ENCODE peak calls at places on chromosomes 13 and 19, in nine cellular contexts. One of them, this sample, is unnamed.

GRCh38 chr13:47846886-47847285 is 154.2 kb downstream of the SUCLA2 start:
- DNase-seq in GM03348: no peak
- DNase-seq in activated naive CD4-positive, alpha-beta T cell treated with Interleukin-2 at 50 U/mL for 16 hours: no peak
- DNase-seq in stromal cell of bone marrow: no peak
- DNase-seq in HFFc6: no peak
- DNase-seq in EL: peak
- DNase-seq in stimulated activated CD8-positive, alpha-beta memory T cell treated with anti-CD3 and anti-CD28 coated beads, Interleukin-15, amount 100 ng/mL, for 4 hours: no peak
- DNase-seq in effector memory CD4-positive, alpha-beta T cell: no peak
- DNase-seq in omental fat pad: no peak
- DNase-seq in this sample: no peak

GRCh38 chr19:50432221-50432626 is 468 bp upstream of the MYBPC2 start:
- DNase-seq in GM03348: peak
- DNase-seq in activated naive CD4-positive, alpha-beta T cell treated with Interleukin-2 at 50 U/mL for 16 hours: no peak
- DNase-seq in stromal cell of bone marrow: no peak
- DNase-seq in HFFc6: no peak
- DNase-seq in EL: no peak
- DNase-seq in stimulated activated CD8-positive, alpha-beta memory T cell treated with anti-CD3 and anti-CD28 coated beads, Interleukin-15, amount 100 ng/mL, for 4 hours: no peak
- DNase-seq in effector memory CD4-positive, alpha-beta T cell: no peak
- DNase-seq in omental fat pad: no peak
- DNase-seq in this sample: no peak

GRCh38 chr13:104015646-104016396 is 949.6 kb upstream of the SLC10A2 start:
- DNase-seq in GM03348: no peak
- DNase-seq in activated naive CD4-positive, alpha-beta T cell treated with Interleukin-2 at 50 U/mL for 16 hours: no peak
- DNase-seq in stromal cell of bone marrow: peak
- DNase-seq in HFFc6: no peak
- DNase-seq in EL: no peak
- DNase-seq in stimulated activated CD8-positive, alpha-beta memory T cell treated with anti-CD3 and anti-CD28 coated beads, Interleukin-15, amount 100 ng/mL, for 4 hours: no peak
- DNase-seq in effector memory CD4-positive, alpha-beta T cell: no peak
- DNase-seq in omental fat pad: no peak
- DNase-seq in this sample: no peak

GRCh38 chr13:87671824-87672603 is 843 bp downstream of the SLITRK5 start:
- DNase-seq in GM03348: no peak
- DNase-seq in activated naive CD4-positive, alpha-beta T cell treated with Interleukin-2 at 50 U/mL for 16 hours: no peak
- DNase-seq in stromal cell of bone marrow: no peak
- DNase-seq in HFFc6: no peak
- DNase-seq in EL: no peak
- DNase-seq in stimulated activated CD8-positive, alpha-beta memory T cell treated with anti-CD3 and anti-CD28 coated beads, Interleukin-15, amount 100 ng/mL, for 4 hours: no peak
- DNase-seq in effector memory CD4-positive, alpha-beta T cell: no peak
- DNase-seq in omental fat pad: no peak
- DNase-seq in this sample: peak

GRCh38 chr19:14475251-14476073 is at the start of gene PTGER1:
- DNase-seq in GM03348: peak
- DNase-seq in activated naive CD4-positive, alpha-beta T cell treated with Interleukin-2 at 50 U/mL for 16 hours: peak
- DNase-seq in stromal cell of bone marrow: no peak
- DNase-seq in HFFc6: no peak
- DNase-seq in EL: peak
- DNase-seq in stimulated activated CD8-positive, alpha-beta memory T cell treated with anti-CD3 and anti-CD28 coated beads, Interleukin-15, amount 100 ng/mL, for 4 hours: no peak
- DNase-seq in effector memory CD4-positive, alpha-beta T cell: no peak
- DNase-seq in omental fat pad: no peak
- DNase-seq in this sample: no peak

GRCh38 chr13:49371943-49372636 is 71.8 kb downstream of the CAB39L start:
- DNase-seq in GM03348: no peak
- DNase-seq in activated naive CD4-positive, alpha-beta T cell treated with Interleukin-2 at 50 U/mL for 16 hours: no peak
- DNase-seq in stromal cell of bone marrow: no peak
- DNase-seq in HFFc6: no peak
- DNase-seq in EL: no peak
- DNase-seq in stimulated activated CD8-positive, alpha-beta memory T cell treated with anti-CD3 and anti-CD28 coated beads, Interleukin-15, amount 100 ng/mL, for 4 hours: no peak
- DNase-seq in effector memory CD4-positive, alpha-beta T cell: no peak
- DNase-seq in omental fat pad: no peak
- DNase-seq in this sample: no peak

GRCh38 chr19:16061943-16062342 is 14.4 kb upstream of the TPM4 start:
- DNase-seq in GM03348: no peak
- DNase-seq in activated naive CD4-positive, alpha-beta T cell treated with Interleukin-2 at 50 U/mL for 16 hours: no peak
- DNase-seq in stromal cell of bone marrow: no peak
- DNase-seq in HFFc6: no peak
- DNase-seq in EL: no peak
- DNase-seq in stimulated activated CD8-positive, alpha-beta memory T cell treated with anti-CD3 and anti-CD28 coated beads, Interleukin-15, amount 100 ng/mL, for 4 hours: no peak
- DNase-seq in effector memory CD4-positive, alpha-beta T cell: no peak
- DNase-seq in omental fat pad: no peak
- DNase-seq in this sample: no peak

GRCh38 chr13:106810069-106810468 is 242.1 kb upstream of the ARGLU1 start:
- DNase-seq in GM03348: no peak
- DNase-seq in activated naive CD4-positive, alpha-beta T cell treated with Interleukin-2 at 50 U/mL for 16 hours: no peak
- DNase-seq in stromal cell of bone marrow: no peak
- DNase-seq in HFFc6: no peak
- DNase-seq in EL: no peak
- DNase-seq in stimulated activated CD8-positive, alpha-beta memory T cell treated with anti-CD3 and anti-CD28 coated beads, Interleukin-15, amount 100 ng/mL, for 4 hours: no peak
- DNase-seq in effector memory CD4-positive, alpha-beta T cell: no peak
- DNase-seq in omental fat pad: no peak
- DNase-seq in this sample: no peak

GRCh38 chr13:28657784-28658538 is 969 bp upstream of the POMP start:
- DNase-seq in GM03348: peak
- DNase-seq in activated naive CD4-positive, alpha-beta T cell treated with Interleukin-2 at 50 U/mL for 16 hours: no peak
- DNase-seq in stromal cell of bone marrow: no peak
- DNase-seq in HFFc6: peak
- DNase-seq in EL: peak
- DNase-seq in stimulated activated CD8-positive, alpha-beta memory T cell treated with anti-CD3 and anti-CD28 coated beads, Interleukin-15, amount 100 ng/mL, for 4 hours: no peak
- DNase-seq in effector memory CD4-positive, alpha-beta T cell: no peak
- DNase-seq in omental fat pad: no peak
- DNase-seq in this sample: no peak

GRCh38 chr13:102399791-102400618 is 1.8 kb downstream of the FGF14 start:
- DNase-seq in GM03348: peak
- DNase-seq in activated naive CD4-positive, alpha-beta T cell treated with Interleukin-2 at 50 U/mL for 16 hours: peak
- DNase-seq in stromal cell of bone marrow: no peak
- DNase-seq in HFFc6: no peak
- DNase-seq in EL: no peak
- DNase-seq in stimulated activated CD8-positive, alpha-beta memory T cell treated with anti-CD3 and anti-CD28 coated beads, Interleukin-15, amount 100 ng/mL, for 4 hours: no peak
- DNase-seq in effector memory CD4-positive, alpha-beta T cell: no peak
- DNase-seq in omental fat pad: no peak
- DNase-seq in this sample: peak

GRCh38 chr19:49849433-49850220 is 1.3 kb upstream of the PTOV1 start:
- DNase-seq in GM03348: no peak
- DNase-seq in activated naive CD4-positive, alpha-beta T cell treated with Interleukin-2 at 50 U/mL for 16 hours: no peak
- DNase-seq in stromal cell of bone marrow: no peak
- DNase-seq in HFFc6: no peak
- DNase-seq in EL: no peak
- DNase-seq in stimulated activated CD8-positive, alpha-beta memory T cell treated with anti-CD3 and anti-CD28 coated beads, Interleukin-15, amount 100 ng/mL, for 4 hours: no peak
- DNase-seq in effector memory CD4-positive, alpha-beta T cell: no peak
- DNase-seq in omental fat pad: no peak
- DNase-seq in this sample: no peak

GRCh38 chr19:4830768-4831265 is 695 bp downstream of the TICAM1 start:
- DNase-seq in GM03348: no peak
- DNase-seq in activated naive CD4-positive, alpha-beta T cell treated with Interleukin-2 at 50 U/mL for 16 hours: no peak
- DNase-seq in stromal cell of bone marrow: no peak
- DNase-seq in HFFc6: no peak
- DNase-seq in EL: no peak
- DNase-seq in stimulated activated CD8-positive, alpha-beta memory T cell treated with anti-CD3 and anti-CD28 coated beads, Interleukin-15, amount 100 ng/mL, for 4 hours: no peak
- DNase-seq in effector memory CD4-positive, alpha-beta T cell: no peak
- DNase-seq in omental fat pad: no peak
- DNase-seq in this sample: no peak

GRCh38 chr19:5631511-5632240 is 8.8 kb downstream of the SAFB start:
- DNase-seq in GM03348: peak
- DNase-seq in activated naive CD4-positive, alpha-beta T cell treated with Interleukin-2 at 50 U/mL for 16 hours: no peak
- DNase-seq in stromal cell of bone marrow: no peak
- DNase-seq in HFFc6: no peak
- DNase-seq in EL: no peak
- DNase-seq in stimulated activated CD8-positive, alpha-beta memory T cell treated with anti-CD3 and anti-CD28 coated beads, Interleukin-15, amount 100 ng/mL, for 4 hours: no peak
- DNase-seq in effector memory CD4-positive, alpha-beta T cell: no peak
- DNase-seq in omental fat pad: no peak
- DNase-seq in this sample: no peak

GRCh38 chr19:30696514-30696913 is 324.3 kb downstream of the ZNF536 start:
- DNase-seq in GM03348: no peak
- DNase-seq in activated naive CD4-positive, alpha-beta T cell treated with Interleukin-2 at 50 U/mL for 16 hours: no peak
- DNase-seq in stromal cell of bone marrow: no peak
- DNase-seq in HFFc6: no peak
- DNase-seq in EL: no peak
- DNase-seq in stimulated activated CD8-positive, alpha-beta memory T cell treated with anti-CD3 and anti-CD28 coated beads, Interleukin-15, amount 100 ng/mL, for 4 hours: no peak
- DNase-seq in effector memory CD4-positive, alpha-beta T cell: no peak
- DNase-seq in omental fat pad: no peak
- DNase-seq in this sample: no peak

GRCh38 chr13:103884139-103884723 is 818.0 kb upstream of the SLC10A2 start:
- DNase-seq in GM03348: no peak
- DNase-seq in activated naive CD4-positive, alpha-beta T cell treated with Interleukin-2 at 50 U/mL for 16 hours: no peak
- DNase-seq in stromal cell of bone marrow: no peak
- DNase-seq in HFFc6: no peak
- DNase-seq in EL: no peak
- DNase-seq in stimulated activated CD8-positive, alpha-beta memory T cell treated with anti-CD3 and anti-CD28 coated beads, Interleukin-15, amount 100 ng/mL, for 4 hours: no peak
- DNase-seq in effector memory CD4-positive, alpha-beta T cell: no peak
- DNase-seq in omental fat pad: no peak
- DNase-seq in this sample: no peak

GRCh38 chr13:36377822-36378480 is 31.8 kb upstream of the SPART start:
- DNase-seq in GM03348: peak
- DNase-seq in activated naive CD4-positive, alpha-beta T cell treated with Interleukin-2 at 50 U/mL for 16 hours: no peak
- DNase-seq in stromal cell of bone marrow: no peak
- DNase-seq in HFFc6: peak
- DNase-seq in EL: peak
- DNase-seq in stimulated activated CD8-positive, alpha-beta memory T cell treated with anti-CD3 and anti-CD28 coated beads, Interleukin-15, amount 100 ng/mL, for 4 hours: no peak
- DNase-seq in effector memory CD4-positive, alpha-beta T cell: no peak
- DNase-seq in omental fat pad: no peak
- DNase-seq in this sample: no peak

GRCh38 chr13:80458546-80458945 is 117.6 kb upstream of the SPRY2 start:
- DNase-seq in GM03348: no peak
- DNase-seq in activated naive CD4-positive, alpha-beta T cell treated with Interleukin-2 at 50 U/mL for 16 hours: no peak
- DNase-seq in stromal cell of bone marrow: no peak
- DNase-seq in HFFc6: no peak
- DNase-seq in EL: no peak
- DNase-seq in stimulated activated CD8-positive, alpha-beta memory T cell treated with anti-CD3 and anti-CD28 coated beads, Interleukin-15, amount 100 ng/mL, for 4 hours: no peak
- DNase-seq in effector memory CD4-positive, alpha-beta T cell: no peak
- DNase-seq in omental fat pad: no peak
- DNase-seq in this sample: no peak

GRCh38 chr19:46193678-46194077 is 35.9 kb upstream of the IGFL1 start:
- DNase-seq in GM03348: no peak
- DNase-seq in activated naive CD4-positive, alpha-beta T cell treated with Interleukin-2 at 50 U/mL for 16 hours: no peak
- DNase-seq in stromal cell of bone marrow: no peak
- DNase-seq in HFFc6: no peak
- DNase-seq in EL: no peak
- DNase-seq in stimulated activated CD8-positive, alpha-beta memory T cell treated with anti-CD3 and anti-CD28 coated beads, Interleukin-15, amount 100 ng/mL, for 4 hours: no peak
- DNase-seq in effector memory CD4-positive, alpha-beta T cell: no peak
- DNase-seq in omental fat pad: no peak
- DNase-seq in this sample: no peak

GRCh38 chr13:112715715-112716460 is 26.1 kb downstream of the ATP11A start:
- DNase-seq in GM03348: no peak
- DNase-seq in activated naive CD4-positive, alpha-beta T cell treated with Interleukin-2 at 50 U/mL for 16 hours: no peak
- DNase-seq in stromal cell of bone marrow: no peak
- DNase-seq in HFFc6: no peak
- DNase-seq in EL: no peak
- DNase-seq in stimulated activated CD8-positive, alpha-beta memory T cell treated with anti-CD3 and anti-CD28 coated beads, Interleukin-15, amount 100 ng/mL, for 4 hours: no peak
- DNase-seq in effector memory CD4-positive, alpha-beta T cell: no peak
- DNase-seq in omental fat pad: no peak
- DNase-seq in this sample: no peak

GRCh38 chr19:45250832-45251451 is at the start of gene MARK4:
- DNase-seq in GM03348: peak
- DNase-seq in activated naive CD4-positive, alpha-beta T cell treated with Interleukin-2 at 50 U/mL for 16 hours: peak
- DNase-seq in stromal cell of bone marrow: peak
- DNase-seq in HFFc6: peak
- DNase-seq in EL: peak
- DNase-seq in stimulated activated CD8-positive, alpha-beta memory T cell treated with anti-CD3 and anti-CD28 coated beads, Interleukin-15, amount 100 ng/mL, for 4 hours: peak
- DNase-seq in effector memory CD4-positive, alpha-beta T cell: peak
- DNase-seq in omental fat pad: no peak
- DNase-seq in this sample: peak

GRCh38 chr19:22532388-22533310 is 101.5 kb upstream of the ZNF492 start:
- DNase-seq in GM03348: no peak
- DNase-seq in activated naive CD4-positive, alpha-beta T cell treated with Interleukin-2 at 50 U/mL for 16 hours: no peak
- DNase-seq in stromal cell of bone marrow: no peak
- DNase-seq in HFFc6: no peak
- DNase-seq in EL: no peak
- DNase-seq in stimulated activated CD8-positive, alpha-beta memory T cell treated with anti-CD3 and anti-CD28 coated beads, Interleukin-15, amount 100 ng/mL, for 4 hours: no peak
- DNase-seq in effector memory CD4-positive, alpha-beta T cell: no peak
- DNase-seq in omental fat pad: peak
- DNase-seq in this sample: no peak

GRCh38 chr19:39430675-39431593 is 4.8 kb downstream of the RPS16 start:
- DNase-seq in GM03348: no peak
- DNase-seq in activated naive CD4-positive, alpha-beta T cell treated with Interleukin-2 at 50 U/mL for 16 hours: peak
- DNase-seq in stromal cell of bone marrow: no peak
- DNase-seq in HFFc6: peak
- DNase-seq in EL: peak
- DNase-seq in stimulated activated CD8-positive, alpha-beta memory T cell treated with anti-CD3 and anti-CD28 coated beads, Interleukin-15, amount 100 ng/mL, for 4 hours: no peak
- DNase-seq in effector memory CD4-positive, alpha-beta T cell: peak
- DNase-seq in omental fat pad: no peak
- DNase-seq in this sample: no peak

GRCh38 chr19:56101095-56101494 is 20.0 kb downstream of the ZNF787 start:
- DNase-seq in GM03348: no peak
- DNase-seq in activated naive CD4-positive, alpha-beta T cell treated with Interleukin-2 at 50 U/mL for 16 hours: no peak
- DNase-seq in stromal cell of bone marrow: no peak
- DNase-seq in HFFc6: no peak
- DNase-seq in EL: no peak
- DNase-seq in stimulated activated CD8-positive, alpha-beta memory T cell treated with anti-CD3 and anti-CD28 coated beads, Interleukin-15, amount 100 ng/mL, for 4 hours: no peak
- DNase-seq in effector memory CD4-positive, alpha-beta T cell: no peak
- DNase-seq in omental fat pad: no peak
- DNase-seq in this sample: no peak

GRCh38 chr13:38753878-38754277 is 67.0 kb downstream of the FREM2 start:
- DNase-seq in GM03348: no peak
- DNase-seq in activated naive CD4-positive, alpha-beta T cell treated with Interleukin-2 at 50 U/mL for 16 hours: no peak
- DNase-seq in stromal cell of bone marrow: no peak
- DNase-seq in HFFc6: no peak
- DNase-seq in EL: no peak
- DNase-seq in stimulated activated CD8-positive, alpha-beta memory T cell treated with anti-CD3 and anti-CD28 coated beads, Interleukin-15, amount 100 ng/mL, for 4 hours: no peak
- DNase-seq in effector memory CD4-positive, alpha-beta T cell: no peak
- DNase-seq in omental fat pad: no peak
- DNase-seq in this sample: no peak

GRCh38 chr13:76822691-76823267 is 63.4 kb downstream of the KCTD12 start:
- DNase-seq in GM03348: peak
- DNase-seq in activated naive CD4-positive, alpha-beta T cell treated with Interleukin-2 at 50 U/mL for 16 hours: no peak
- DNase-seq in stromal cell of bone marrow: peak
- DNase-seq in HFFc6: peak
- DNase-seq in EL: peak
- DNase-seq in stimulated activated CD8-positive, alpha-beta memory T cell treated with anti-CD3 and anti-CD28 coated beads, Interleukin-15, amount 100 ng/mL, for 4 hours: no peak
- DNase-seq in effector memory CD4-positive, alpha-beta T cell: no peak
- DNase-seq in omental fat pad: no peak
- DNase-seq in this sample: no peak

GRCh38 chr19:16382775-16383543 is 58.3 kb downstream of the KLF2 start:
- DNase-seq in GM03348: peak
- DNase-seq in activated naive CD4-positive, alpha-beta T cell treated with Interleukin-2 at 50 U/mL for 16 hours: peak
- DNase-seq in stromal cell of bone marrow: peak
- DNase-seq in HFFc6: peak
- DNase-seq in EL: peak
- DNase-seq in stimulated activated CD8-positive, alpha-beta memory T cell treated with anti-CD3 and anti-CD28 coated beads, Interleukin-15, amount 100 ng/mL, for 4 hours: no peak
- DNase-seq in effector memory CD4-positive, alpha-beta T cell: peak
- DNase-seq in omental fat pad: peak
- DNase-seq in this sample: peak

GRCh38 chr13:92315265-92315664 is 911.3 kb upstream of the GPC6 start:
- DNase-seq in GM03348: no peak
- DNase-seq in activated naive CD4-positive, alpha-beta T cell treated with Interleukin-2 at 50 U/mL for 16 hours: no peak
- DNase-seq in stromal cell of bone marrow: no peak
- DNase-seq in HFFc6: no peak
- DNase-seq in EL: no peak
- DNase-seq in stimulated activated CD8-positive, alpha-beta memory T cell treated with anti-CD3 and anti-CD28 coated beads, Interleukin-15, amount 100 ng/mL, for 4 hours: no peak
- DNase-seq in effector memory CD4-positive, alpha-beta T cell: no peak
- DNase-seq in omental fat pad: no peak
- DNase-seq in this sample: no peak

GRCh38 chr19:38047641-38048040 is 140.6 kb downstream of the SIPA1L3 start:
- DNase-seq in GM03348: no peak
- DNase-seq in activated naive CD4-positive, alpha-beta T cell treated with Interleukin-2 at 50 U/mL for 16 hours: no peak
- DNase-seq in stromal cell of bone marrow: no peak
- DNase-seq in HFFc6: no peak
- DNase-seq in EL: no peak
- DNase-seq in stimulated activated CD8-positive, alpha-beta memory T cell treated with anti-CD3 and anti-CD28 coated beads, Interleukin-15, amount 100 ng/mL, for 4 hours: no peak
- DNase-seq in effector memory CD4-positive, alpha-beta T cell: no peak
- DNase-seq in omental fat pad: no peak
- DNase-seq in this sample: peak

GRCh38 chr19:38114651-38115050 is 109.4 kb downstream of the DPF1 start:
- DNase-seq in GM03348: no peak
- DNase-seq in activated naive CD4-positive, alpha-beta T cell treated with Interleukin-2 at 50 U/mL for 16 hours: no peak
- DNase-seq in stromal cell of bone marrow: no peak
- DNase-seq in HFFc6: no peak
- DNase-seq in EL: no peak
- DNase-seq in stimulated activated CD8-positive, alpha-beta memory T cell treated with anti-CD3 and anti-CD28 coated beads, Interleukin-15, amount 100 ng/mL, for 4 hours: no peak
- DNase-seq in effector memory CD4-positive, alpha-beta T cell: no peak
- DNase-seq in omental fat pad: no peak
- DNase-seq in this sample: no peak

GRCh38 chr13:84870190-84870589 is 929.0 kb downstream of the SLITRK6 start:
- DNase-seq in GM03348: no peak
- DNase-seq in activated naive CD4-positive, alpha-beta T cell treated with Interleukin-2 at 50 U/mL for 16 hours: no peak
- DNase-seq in stromal cell of bone marrow: no peak
- DNase-seq in HFFc6: peak
- DNase-seq in EL: peak
- DNase-seq in stimulated activated CD8-positive, alpha-beta memory T cell treated with anti-CD3 and anti-CD28 coated beads, Interleukin-15, amount 100 ng/mL, for 4 hours: no peak
- DNase-seq in effector memory CD4-positive, alpha-beta T cell: no peak
- DNase-seq in omental fat pad: no peak
- DNase-seq in this sample: no peak

GRCh38 chr19:10104665-10105221 is 1.4 kb upstream of the PPAN start:
- DNase-seq in GM03348: no peak
- DNase-seq in activated naive CD4-positive, alpha-beta T cell treated with Interleukin-2 at 50 U/mL for 16 hours: peak
- DNase-seq in stromal cell of bone marrow: no peak
- DNase-seq in HFFc6: no peak
- DNase-seq in EL: no peak
- DNase-seq in stimulated activated CD8-positive, alpha-beta memory T cell treated with anti-CD3 and anti-CD28 coated beads, Interleukin-15, amount 100 ng/mL, for 4 hours: peak
- DNase-seq in effector memory CD4-positive, alpha-beta T cell: peak
- DNase-seq in omental fat pad: no peak
- DNase-seq in this sample: no peak